ENCODE peak calls at places on chromosomes 16 and 17, in seven cellular contexts. B is glutamatergic neuron, U is fibroblast of pulmonary artery, C is mammary epithelial cell, M is tibial artery, Z is heart right ventricle, G is GM10248. Y is an unnamed sample.

GRCh38 chr17:50495918-50496317 is 12.3 kb upstream of the MYCBPAP start:
- DNase-seq in B (no peak), M (no peak), U (no peak), G (no peak), Z (no peak), C (no peak), Y (no peak)

GRCh38 chr17:71117461-71117860 is 948.1 kb downstream of the KCNJ2 start:
- DNase-seq in M (no peak), Z (no peak), G (no peak), C (peak), U (no peak), B (no peak), Y (no peak)

GRCh38 chr17:80111702-80112470 is 10.5 kb downstream of the GAA start:
- DNase-seq in B (no peak), G (no peak), M (no peak), Z (no peak), U (no peak), C (no peak), Y (no peak)

GRCh38 chr16:55944377-55944802 is 69.2 kb upstream of the CES5A start:
- DNase-seq in C (peak), G (peak), M (peak), Z (peak), U (peak), B (peak), Y (peak)

GRCh38 chr16:19542138-19542821 is 13.2 kb upstream of the VPS35L start:
- DNase-seq in C (no peak), G (no peak), U (no peak), M (no peak), B (no peak), Z (no peak), Y (no peak)

GRCh38 chr17:78899361-78900260 is 3.4 kb downstream of the CEP295NL start:
- DNase-seq in C (no peak), M (no peak), U (peak), Z (peak), B (no peak), G (no peak), Y (no peak)

GRCh38 chr16:90031931-90032663 is 12.8 kb upstream of the DBNDD1 start:
- DNase-seq in G (no peak), M (no peak), U (peak), Z (no peak), B (peak), C (no peak), Y (no peak)

GRCh38 chr16:30075503-30076275 is at the start of gene PPP4C:
- DNase-seq in U (peak), Z (peak), B (peak), M (peak), C (peak), G (peak), Y (peak)

GRCh38 chr16:57184890-57185445 is 871 bp downstream of the PSME3IP1 start:
- DNase-seq in U (no peak), M (no peak), C (peak), B (no peak), G (no peak), Z (no peak), Y (no peak)

GRCh38 chr17:70017112-70017511 is 57.9 kb upstream of the KCNJ16 start:
- DNase-seq in M (no peak), B (no peak), Z (no peak), U (no peak), C (no peak), G (no peak), Y (no peak)

GRCh38 chr17:55154101-55154500 is 110.7 kb upstream of the HLF start:
- DNase-seq in G (no peak), Z (no peak), U (no peak), M (no peak), B (no peak), C (no peak), Y (no peak)

GRCh38 chr17:34852614-34853013 is 108.6 kb downstream of the CCT6B start:
- DNase-seq in U (no peak), M (no peak), B (no peak), C (no peak), Z (no peak), G (no peak), Y (no peak)

GRCh38 chr16:51313204-51313603 is 162.1 kb upstream of the SALL1 start:
- DNase-seq in U (no peak), B (no peak), M (no peak), Z (no peak), C (peak), G (no peak), Y (no peak)

GRCh38 chr16:15723808-15724207 is 73.8 kb downstream of the NDE1 start:
- DNase-seq in Z (no peak), C (no peak), B (no peak), G (no peak), M (no peak), U (no peak), Y (no peak)

GRCh38 chr16:85550422-85551318 is 62.5 kb upstream of the GSE1 start:
- DNase-seq in Z (no peak), M (no peak), C (no peak), B (no peak), G (no peak), U (no peak), Y (no peak)

GRCh38 chr17:79769596-79770520 is 8.1 kb upstream of the CBX2 start:
- DNase-seq in G (no peak), U (no peak), B (no peak), Z (no peak), C (no peak), M (no peak), Y (no peak)

GRCh38 chr17:64077409-64077808 is 52.5 kb downstream of the ERN1 start:
- DNase-seq in M (no peak), Z (no peak), G (no peak), U (no peak), B (no peak), C (no peak), Y (no peak)

GRCh38 chr17:42287305-42288077 is 807 bp upstream of the STAT5A start:
- DNase-seq in C (no peak), Z (peak), B (no peak), G (peak), U (no peak), M (peak), Y (peak)

GRCh38 chr17:81019563-81020442 is 15.1 kb upstream of the BAIAP2 start:
- DNase-seq in U (no peak), C (no peak), Z (no peak), B (no peak), G (no peak), M (no peak), Y (no peak)

GRCh38 chr16:49856741-49857330 is 924 bp upstream of the ZNF423 start:
- DNase-seq in C (peak), B (peak), M (peak), G (no peak), U (peak), Z (peak), Y (peak)

GRCh38 chr17:27415090-27415795 is 41.0 kb upstream of the KSR1 start:
- DNase-seq in U (no peak), B (peak), G (no peak), M (no peak), C (no peak), Z (no peak), Y (no peak)

GRCh38 chr17:27414271-27414670 is 42.0 kb upstream of the KSR1 start:
- DNase-seq in Z (no peak), M (no peak), U (no peak), C (no peak), B (no peak), G (no peak), Y (no peak)

GRCh38 chr17:27413295-27413694 is 43.0 kb upstream of the KSR1 start:
- DNase-seq in Z (no peak), U (no peak), B (no peak), M (no peak), C (no peak), G (no peak), Y (no peak)

GRCh38 chr17:27413792-27414191 is 42.5 kb upstream of the KSR1 start:
- DNase-seq in Z (no peak), C (no peak), M (no peak), U (no peak), G (no peak), B (no peak), Y (no peak)

GRCh38 chr17:27414686-27415085 is 41.6 kb upstream of the KSR1 start:
- DNase-seq in U (no peak), B (no peak), Z (no peak), M (no peak), G (no peak), C (no peak), Y (no peak)
- TF ChIP-seq CTCF in U (no peak), B (no peak), Z (no peak), M (no peak), G (no peak), C (no peak), Y (no peak)

GRCh38 chr16:67481561-67482259 is 753 bp upstream of the ATP6V0D1 start:
- DNase-seq in M (no peak), U (peak), G (no peak), B (no peak), Z (peak), C (no peak), Y (no peak)
- TF ChIP-seq CTCF in M (no peak), U (no peak), G (no peak), B (no peak), Z (no peak), C (no peak), Y (no peak)

GRCh38 chr16:23286131-23286532 is 16.0 kb upstream of the SCNN1B start:
- DNase-seq in M (no peak), G (no peak), U (no peak), C (peak), B (no peak), Z (no peak), Y (no peak)
- TF ChIP-seq CTCF in M (no peak), G (no peak), U (no peak), C (no peak), B (no peak), Z (no peak), Y (no peak)

DNA sequence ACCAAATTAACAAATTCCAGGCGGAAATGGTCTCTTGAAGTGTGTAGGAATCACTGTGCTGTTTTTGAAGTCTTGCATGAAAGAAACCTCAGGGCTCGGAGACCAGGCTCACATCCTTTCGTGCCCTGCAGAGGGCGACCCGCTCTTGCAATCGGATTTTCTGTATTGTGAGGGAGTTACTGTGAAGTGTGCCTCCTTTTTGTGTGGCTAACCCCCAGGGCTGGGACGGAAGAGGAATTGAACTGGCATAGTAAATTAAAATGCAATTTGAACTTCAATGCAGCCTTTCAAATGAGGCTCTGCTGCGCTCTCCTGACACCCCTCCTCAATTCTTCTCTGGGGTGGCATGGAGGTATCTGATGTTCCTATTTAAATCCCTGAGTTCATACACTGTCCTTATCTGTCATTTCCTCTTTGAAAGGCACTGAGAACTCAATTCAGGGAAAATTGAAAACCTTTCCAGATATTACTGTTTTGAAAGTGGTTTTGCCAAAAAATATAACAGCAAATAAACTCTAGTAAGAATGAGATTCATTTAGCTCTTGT is 51.5 kb upstream of the MGAT5B start:
- DNase-seq in C (peak), Z (no peak), M (no peak), U (peak), G (peak), B (peak), Y (peak)
- TF ChIP-seq CTCF in C (peak), Z (peak), M (no peak), U (peak), G (peak), B (peak), Y (peak)

DNA sequence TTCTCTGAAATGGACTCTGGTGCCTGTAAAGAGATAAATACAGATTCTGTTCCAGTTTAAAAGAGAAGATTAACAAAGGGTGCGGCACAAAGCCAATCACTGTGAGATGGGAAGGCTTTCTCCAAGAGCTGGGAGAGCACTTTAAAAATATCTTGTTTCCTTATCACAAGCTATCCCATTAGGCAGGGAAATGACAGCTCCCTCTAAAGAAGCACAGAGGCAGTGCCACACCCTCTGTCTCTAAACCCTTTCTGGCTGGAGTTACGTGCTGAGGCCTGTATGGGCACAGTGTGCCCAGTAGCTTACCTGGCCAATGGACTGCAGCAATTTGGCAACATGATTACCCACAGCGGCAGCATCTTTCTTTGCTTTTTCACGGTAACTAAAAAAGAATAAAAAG is 9.0 kb upstream of the TERB1 start:
- DNase-seq in M (no peak), C (peak), U (no peak), Z (no peak), G (no peak), B (no peak), Y (no peak)
- TF ChIP-seq CTCF in M (no peak), C (no peak), U (no peak), Z (no peak), G (no peak), B (no peak), Y (no peak)

GRCh38 chr16:82980810-82981209 is 354.0 kb downstream of the CDH13 start:
- DNase-seq in U (no peak), M (no peak), B (no peak), C (no peak), Z (no peak), G (no peak), Y (no peak)
- TF ChIP-seq CTCF in U (no peak), M (no peak), B (no peak), C (no peak), Z (no peak), G (no peak), Y (no peak)

Y was measured in GM13977.